ENCODE peak calls at places on chromosomes 16 and 17, in eight cellular contexts. S is ureter, G is GM04504, L is AG09309, D is GM19239, F is nucleus accumbens, R is NCI-H524, W is WTC11. I is an unnamed sample.
A peak's percentile ranks its signal among the peaks of the same experiment; 100 is the strongest.

GRCh38 chr16:14304891-14305459 is 233.9 kb downstream of the MRTFB start:
- DNase-seq in S (no peak), G (no peak), L (no peak), D (no peak), F (no peak), R (no peak), W (no peak), I (peak; percentile 37)

GRCh38 chr16:10180771-10181163 is 1.5 kb downstream of the GRIN2A start:
- DNase-seq in S (peak; percentile 44), G (no peak), L (no peak), D (no peak), F (peak; percentile 35), R (peak; percentile 42), W (peak; percentile 92), I (no peak)

GRCh38 chr17:21202512-21202911 is 11.4 kb downstream of the TMEM11 start:
- DNase-seq in S (no peak), G (no peak), L (no peak), D (no peak), F (no peak), R (no peak), W (no peak), I (no peak)

GRCh38 chr17:78103311-78103710 is 25.2 kb downstream of the TMC6 start:
- DNase-seq in S (no peak), G (no peak), L (no peak), D (no peak), F (no peak), R (no peak), W (no peak), I (no peak)

GRCh38 chr16:77435240-77435819 is 496 bp upstream of the ADAMTS18 start:
- DNase-seq in S (no peak), G (no peak), L (no peak), D (no peak), F (no peak), R (no peak), W (no peak), I (no peak)

GRCh38 chr17:42895185-42895555 is 5.4 kb upstream of the G6PC1 start:
- DNase-seq in S (peak; percentile 54), G (peak; percentile 55), L (peak; percentile 42), D (no peak), F (no peak), R (no peak), W (no peak), I (peak; percentile 61)

GRCh38 chr17:42362245-42362961 is 25.8 kb downstream of the STAT3 start:
- DNase-seq in S (no peak), G (no peak), L (no peak), D (no peak), F (no peak), R (no peak), W (no peak), I (no peak)

GRCh38 chr17:80770881-80771611 is 220.6 kb upstream of the CHMP6 start:
- DNase-seq in S (no peak), G (no peak), L (no peak), D (no peak), F (no peak), R (no peak), W (no peak), I (no peak)

GRCh38 chr17:83101805-83102480 is 22.5 kb downstream of the METRNL start:
- DNase-seq in S (no peak), G (no peak), L (no peak), D (no peak), F (no peak), R (no peak), W (no peak), I (no peak)

GRCh38 chr17:4573682-4574081 is 10.6 kb upstream of the SMTNL2 start:
- DNase-seq in S (no peak), G (no peak), L (no peak), D (no peak), F (no peak), R (no peak), W (no peak), I (peak; percentile 70)

GRCh38 chr17:56887552-56888467 is 26.0 kb downstream of the TRIM25 start:
- DNase-seq in S (no peak), G (no peak), L (no peak), D (no peak), F (no peak), R (no peak), W (no peak), I (peak; percentile 53)

GRCh38 chr17:60901222-60901621 is 223.6 kb downstream of the BCAS3 start:
- DNase-seq in S (no peak), G (no peak), L (no peak), D (no peak), F (no peak), R (no peak), W (no peak), I (no peak)

GRCh38 chr17:20925091-20925490 is 117.7 kb downstream of the USP22 start:
- DNase-seq in S (no peak), G (no peak), L (no peak), D (no peak), F (no peak), R (no peak), W (no peak), I (no peak)

GRCh38 chr16:71626018-71626857 is at the start of gene MARVELD3:
- DNase-seq in S (peak; percentile 87), G (no peak), L (no peak), D (peak; percentile 21), F (no peak), R (no peak), W (peak; percentile 97), I (no peak)

GRCh38 chr16:10993649-10994048 is 49.3 kb downstream of the CLEC16A start:
- DNase-seq in S (no peak), G (no peak), L (no peak), D (no peak), F (no peak), R (no peak), W (no peak), I (no peak)

GRCh38 chr16:30615358-30616076 is 5.3 kb upstream of the ZNF689 start:
- DNase-seq in S (no peak), G (no peak), L (no peak), D (no peak), F (no peak), R (peak; percentile 55), W (peak; percentile 98), I (peak; percentile 32)

GRCh38 chr17:16468428-16468992 is 23.5 kb downstream of the LRRC75A start:
- DNase-seq in S (no peak), G (no peak), L (no peak), D (no peak), F (no peak), R (no peak), W (no peak), I (no peak)

GRCh38 chr17:82018152-82019041 is 4.3 kb downstream of the CENPX start:
- DNase-seq in S (no peak), G (no peak), L (no peak), D (no peak), F (no peak), R (no peak), W (no peak), I (no peak)

GRCh38 chr16:17029602-17030350 is 441.0 kb downstream of the XYLT1 start:
- DNase-seq in S (no peak), G (no peak), L (no peak), D (no peak), F (no peak), R (no peak), W (no peak), I (no peak)

GRCh38 chr16:71594000-71594646 is 17.2 kb upstream of the TAT start:
- DNase-seq in S (no peak), G (no peak), L (no peak), D (no peak), F (no peak), R (no peak), W (no peak), I (no peak)

GRCh38 chr16:1192384-1193073 is 32.5 kb downstream of the TPSG1 start:
- DNase-seq in S (no peak), G (no peak), L (no peak), D (no peak), F (no peak), R (no peak), W (no peak), I (no peak)

GRCh38 chr16:85483424-85483823 is 129.7 kb upstream of the GSE1 start:
- DNase-seq in S (no peak), G (no peak), L (no peak), D (no peak), F (no peak), R (peak; percentile 72), W (no peak), I (no peak)

GRCh38 chr17:69443138-69443537 is 28.6 kb downstream of the MAP2K6 start:
- DNase-seq in S (no peak), G (no peak), L (no peak), D (no peak), F (no peak), R (no peak), W (no peak), I (no peak)

GRCh38 chr16:830871-831570 is 30.5 kb upstream of the GNG13 start:
- DNase-seq in S (no peak), G (no peak), L (no peak), D (no peak), F (no peak), R (no peak), W (no peak), I (no peak)

GRCh38 chr17:7972131-7972785 is 30.2 kb upstream of the GUCY2D start:
- DNase-seq in S (no peak), G (no peak), L (no peak), D (no peak), F (no peak), R (no peak), W (no peak), I (no peak)

GRCh38 chr16:3513892-3514600 is 13.2 kb downstream of the CLUAP1 start:
- DNase-seq in S (no peak), G (no peak), L (no peak), D (no peak), F (no peak), R (no peak), W (no peak), I (no peak)

GRCh38 chr17:31931781-31932180 is 5.0 kb upstream of the SUZ12 start:
- DNase-seq in S (no peak), G (no peak), L (no peak), D (no peak), F (no peak), R (no peak), W (no peak), I (no peak)

GRCh38 chr16:57316390-57317017 is 32.0 kb upstream of the PLLP start:
- DNase-seq in S (no peak), G (peak; percentile 74), L (peak; percentile 84), D (no peak), F (no peak), R (no peak), W (no peak), I (no peak)

GRCh38 chr17:68175416-68175815 is 72.4 kb upstream of the AMZ2 start:
- DNase-seq in S (no peak), G (no peak), L (no peak), D (no peak), F (no peak), R (no peak), W (no peak), I (no peak)

GRCh38 chr17:34797724-34798123 is 163.5 kb downstream of the CCT6B start:
- DNase-seq in S (no peak), G (peak; percentile 4), L (no peak), D (peak; percentile 43), F (no peak), R (no peak), W (peak; percentile 82), I (peak; percentile 25)

GRCh38 chr17:76196675-76197074 is 43.6 kb downstream of the RNF157 start:
- DNase-seq in S (peak; percentile 54), G (no peak), L (no peak), D (no peak), F (no peak), R (no peak), W (no peak), I (no peak)

I was measured in Caki2.